ENCODE peak calls at places on chromosomes 2 and 18, in six cellular contexts. K is heart left ventricle, Q is WERI-Rb-1, F is fibroblast of mammary gland, C is A549, L is tibial nerve. M is an unnamed sample.
A peak's percentile ranks its signal among the peaks of the same experiment; 100 is the strongest.

GRCh38 chr2:158796606-158797005 is 1.5 kb downstream of the DAPL1 start:
- DNase-seq in K (no peak), Q (no peak), F (no peak), C (no peak), L (no peak), M (no peak)

GRCh38 chr2:173058673-173059072 is 17.0 kb upstream of the MAP3K20 start:
- DNase-seq in K (no peak), Q (no peak), F (no peak), C (no peak), L (no peak), M (no peak)

GRCh38 chr2:8803658-8804379 is 33.6 kb downstream of the KIDINS220 start:
- DNase-seq in K (peak; percentile 37), Q (no peak), F (peak; percentile 96), C (peak; percentile 88), L (no peak), M (no peak)

GRCh38 chr2:11342561-11343343 is 1.7 kb downstream of the ROCK2 start:
- DNase-seq in K (no peak), Q (no peak), F (peak; percentile 85), C (peak; percentile 56), L (no peak), M (no peak)

GRCh38 chr2:172471168-172471567 is 43.8 kb downstream of the ITGA6 start:
- DNase-seq in K (no peak), Q (no peak), F (no peak), C (no peak), L (no peak), M (no peak)

GRCh38 chr2:196718796-196719564 is 79.5 kb downstream of the CCDC150 start:
- DNase-seq in K (no peak), Q (peak; percentile 11), F (peak; percentile 92), C (peak; percentile 37), L (peak; percentile 18), M (no peak)

GRCh38 chr2:8682719-8683667 is 1.1 kb downstream of the ID2 start:
- DNase-seq in K (no peak), Q (peak; percentile 39), F (peak; percentile 49), C (no peak), L (no peak), M (peak; percentile 33)

GRCh38 chr2:99598435-99598834 is 108.6 kb upstream of the REV1 start:
- DNase-seq in K (no peak), Q (no peak), F (no peak), C (no peak), L (no peak), M (no peak)

GRCh38 chr2:33453905-33454479 is 22.5 kb upstream of the RASGRP3 start:
- DNase-seq in K (no peak), Q (no peak), F (no peak), C (no peak), L (no peak), M (no peak)

GRCh38 chr18:47265197-47265596 is 13.7 kb upstream of the SKOR2 start:
- DNase-seq in K (no peak), Q (no peak), F (peak; percentile 82), C (no peak), L (no peak), M (no peak)

GRCh38 chr2:105196651-105197050 is 44.9 kb upstream of the GPR45 start:
- DNase-seq in K (no peak), Q (no peak), F (no peak), C (no peak), L (no peak), M (no peak)

GRCh38 chr2:165067958-165068612 is 112.8 kb upstream of the SLC38A11 start:
- DNase-seq in K (peak; percentile 50), Q (peak; percentile 90), F (peak; percentile 20), C (peak; percentile 43), L (no peak), M (no peak)

GRCh38 chr2:99729104-99729503 is 239.3 kb upstream of the REV1 start:
- DNase-seq in K (no peak), Q (no peak), F (no peak), C (no peak), L (no peak), M (no peak)

GRCh38 chr2:182043861-182044260 is 58.2 kb downstream of the PPP1R1C start:
- DNase-seq in K (no peak), Q (no peak), F (no peak), C (no peak), L (no peak), M (no peak)

GRCh38 chr18:58513615-58514014 is 115.3 kb downstream of the ALPK2 start:
- DNase-seq in K (no peak), Q (no peak), F (no peak), C (no peak), L (no peak), M (no peak)

GRCh38 chr2:55282110-55282917 is 13.3 kb upstream of the MTIF2 start:
- DNase-seq in K (peak; percentile 95), Q (peak; percentile 87), F (peak; percentile 83), C (peak; percentile 61), L (peak; percentile 62), M (peak; percentile 79)

GRCh38 chr2:64606495-64607363 is 47.0 kb downstream of the SERTAD2 start:
- DNase-seq in K (peak; percentile 86), Q (peak; percentile 81), F (peak; percentile 84), C (no peak), L (peak; percentile 84), M (peak; percentile 81)

GRCh38 chr2:229601396-229601795 is 113.0 kb downstream of the DNER start:
- DNase-seq in K (no peak), Q (no peak), F (peak; percentile 49), C (no peak), L (no peak), M (no peak)

GRCh38 chr18:2846638-2847340 is at the start of gene EMILIN2:
- DNase-seq in K (peak; percentile 82), Q (no peak), F (peak; percentile 37), C (no peak), L (peak; percentile 61), M (peak; percentile 18)

GRCh38 chr2:55051026-55051866 is 995 bp upstream of the RTN4 start:
- DNase-seq in K (peak; percentile 70), Q (no peak), F (peak; percentile 100), C (peak; percentile 89), L (peak; percentile 42), M (peak; percentile 22)

GRCh38 chr2:9138507-9139085 is 68.0 kb upstream of the ASAP2 start:
- DNase-seq in K (no peak), Q (peak; percentile 80), F (no peak), C (peak; percentile 65), L (no peak), M (no peak)

GRCh38 chr2:77484026-77484425 is 38.1 kb downstream of the LRRTM4 start:
- DNase-seq in K (no peak), Q (no peak), F (no peak), C (no peak), L (no peak), M (no peak)

GRCh38 chr2:30608643-30609042 is 161.6 kb downstream of the LCLAT1 start:
- DNase-seq in K (no peak), Q (no peak), F (peak; percentile 14), C (no peak), L (no peak), M (no peak)

GRCh38 chr2:109135572-109136185 is 6.7 kb downstream of the SH3RF3 start:
- DNase-seq in K (no peak), Q (peak; percentile 87), F (no peak), C (no peak), L (no peak), M (no peak)

GRCh38 chr18:74233933-74234325 is 57.8 kb downstream of the CYB5A start:
- DNase-seq in K (no peak), Q (no peak), F (no peak), C (no peak), L (no peak), M (no peak)

GRCh38 chr2:41602351-41602750 is 445.5 kb upstream of the PKDCC start:
- DNase-seq in K (no peak), Q (no peak), F (no peak), C (no peak), L (no peak), M (no peak)

GRCh38 chr2:239762106-239762505 is 263.0 kb downstream of the NDUFA10 start:
- DNase-seq in K (no peak), Q (no peak), F (no peak), C (no peak), L (no peak), M (no peak)

GRCh38 chr2:100703213-100703612 is 116.7 kb upstream of the NPAS2 start:
- DNase-seq in K (no peak), Q (no peak), F (peak; percentile 44), C (no peak), L (no peak), M (no peak)

GRCh38 chr2:51866361-51866760 is 834.4 kb upstream of the NRXN1 start:
- DNase-seq in K (no peak), Q (no peak), F (peak; percentile 57), C (no peak), L (no peak), M (no peak)

GRCh38 chr2:15797231-15797945 is 143.0 kb upstream of the MYCN start:
- DNase-seq in K (no peak), Q (peak; percentile 68), F (no peak), C (no peak), L (no peak), M (no peak)

GRCh38 chr2:37816686-37817085 is 108.4 kb upstream of the RMDN2 start:
- DNase-seq in K (no peak), Q (no peak), F (no peak), C (no peak), L (no peak), M (no peak)

GRCh38 chr18:79684283-79684631 is 4.7 kb downstream of the CTDP1 start:
- DNase-seq in K (no peak), Q (no peak), F (no peak), C (no peak), L (no peak), M (no peak)

GRCh38 chr2:223044092-223044836 is 7.7 kb upstream of the KCNE4 start:
- DNase-seq in K (no peak), Q (no peak), F (no peak), C (no peak), L (no peak), M (no peak)

GRCh38 chr18:8717011-8717770 is 11.8 kb downstream of the MTCL1 start:
- DNase-seq in K (no peak), Q (peak; percentile 67), F (no peak), C (no peak), L (no peak), M (no peak)
- H3K4me3 ChIP-seq in K (no peak overlapping the region), Q (no peak overlapping the region), F (no peak overlapping the region), C (no peak overlapping the region), L (no peak overlapping the region), M (no peak overlapping the region)

GRCh38 chr18:45122510-45122909 is 441.8 kb downstream of the SETBP1 start:
- DNase-seq in K (no peak), Q (no peak), F (peak; percentile 53), C (no peak), L (no peak), M (no peak)
- H3K4me3 ChIP-seq in K (no peak overlapping the region), Q (no peak overlapping the region), F (no peak overlapping the region), C (no peak overlapping the region), L (no peak overlapping the region), M (no peak overlapping the region)

GRCh38 chr2:188975497-188976102 is 1.4 kb downstream of the COL3A1 start:
- DNase-seq in K (peak; percentile 31), Q (no peak), F (peak; percentile 97), C (no peak), L (no peak), M (no peak)
- H3K4me3 ChIP-seq in K (peak overlapping the region; percentile 29), Q (no peak overlapping the region), F (peak overlapping the region; percentile 85), C (no peak overlapping the region), L (peak overlapping the region; percentile 53), M (no peak overlapping the region)

DNA sequence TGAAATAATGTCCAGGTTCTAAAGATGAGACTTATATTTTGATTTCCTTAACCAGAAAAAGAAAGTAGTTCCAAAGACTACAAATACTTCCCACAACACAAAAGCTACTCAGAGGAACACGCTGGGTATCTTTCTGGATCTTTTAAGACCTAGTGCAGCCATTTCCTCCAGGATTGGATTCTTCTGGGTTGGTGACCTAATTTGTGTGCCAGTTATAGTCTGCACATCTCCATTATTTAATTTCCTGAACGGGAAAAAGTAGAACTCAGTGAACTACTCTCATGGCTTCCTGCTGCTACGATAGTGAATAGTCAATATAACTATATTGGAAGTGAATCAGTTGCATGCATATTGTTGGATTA is 1.5 kb downstream of the TMEM87B start:
- DNase-seq in K (no peak), Q (no peak), F (no peak), C (no peak), L (no peak), M (no peak)
- H3K4me3 ChIP-seq in K (peak overlapping the region; percentile 89), Q (peak overlapping the region; percentile 90), F (peak overlapping the region; percentile 85), C (peak overlapping the region; percentile 73), L (peak overlapping the region; percentile 90), M (no peak overlapping the region)